ENCODE peak calls at places on chromosome 22, in five cellular contexts. L, F, S, V and M are unnamed samples.

GRCh38 chr22:24986816-24987215 is 34.3 kb downstream of the KIAA1671 start:
- DNase-seq in L (no peak), F (no peak), S (no peak), V (peak), M (no peak)

GRCh38 chr22:48888466-48889208 is 939.0 kb downstream of the BRD1 start:
- DNase-seq in L (no peak), F (no peak), S (no peak), V (no peak), M (peak)

GRCh38 chr22:49930596-49931412 is 12.4 kb downstream of the CRELD2 start:
- DNase-seq in L (peak), F (peak), S (peak), V (peak), M (peak)

GRCh38 chr22:23984430-23984829 is 4.5 kb downstream of the GSTT2 start:
- DNase-seq in L (no peak), F (peak), S (no peak), V (peak), M (peak)

GRCh38 chr22:36184433-36185035 is 17.1 kb downstream of the APOL4 start:
- DNase-seq in L (no peak), F (no peak), S (no peak), V (no peak), M (no peak)

GRCh38 chr22:41524809-41525449 is 19.3 kb downstream of the POLR3H start:
- DNase-seq in L (peak), F (peak), S (no peak), V (peak), M (no peak)

GRCh38 chr22:42468841-42469240 is 36.6 kb upstream of the NFAM1 start:
- DNase-seq in L (no peak), F (no peak), S (no peak), V (no peak), M (no peak)

GRCh38 chr22:39432361-39432811 is 24.4 kb upstream of the MGAT3 start:
- DNase-seq in L (no peak), F (no peak), S (no peak), V (no peak), M (no peak)

GRCh38 chr22:44828193-44828592 is 75.8 kb downstream of the ARHGAP8 start:
- DNase-seq in L (no peak), F (peak), S (no peak), V (peak), M (no peak)

GRCh38 chr22:28799834-28800307 is 498 bp downstream of the XBP1 start:
- DNase-seq in L (no peak), F (no peak), S (peak), V (peak), M (no peak)

GRCh38 chr22:19872779-19873137 is 18.1 kb upstream of the GNB1L start:
- DNase-seq in L (no peak), F (no peak), S (no peak), V (no peak), M (peak)

GRCh38 chr22:37802310-37803194 is 5.2 kb upstream of the GCAT start:
- DNase-seq in L (no peak), F (peak), S (peak), V (no peak), M (peak)